ENCODE peak calls at places on chromosomes 2 and 18, in five cellular contexts. O is left cardiac atrium, F is IMR-90, H is cardiac muscle cell, E is GM04503. D is an unnamed sample.

GRCh38 chr18:3036108-3036507 is 23.2 kb upstream of the LPIN2 start:
- DNase-seq in H (no peak), F (no peak), O (no peak), E (no peak), D (no peak)

GRCh38 chr2:101125374-101125773 is 25.8 kb downstream of the TBC1D8 start:
- DNase-seq in O (no peak), E (no peak), F (no peak), H (no peak), D (no peak)

GRCh38 chr18:3037423-3037915 is 24.5 kb upstream of the LPIN2 start:
- DNase-seq in F (peak), E (peak), O (no peak), H (no peak), D (no peak)

GRCh38 chr2:30709516-30709915 is 97.7 kb downstream of the CAPN13 start:
- DNase-seq in H (no peak), E (no peak), F (no peak), O (no peak), D (no peak)

GRCh38 chr2:222707689-222708273 is 36.3 kb downstream of the MOGAT1 start:
- DNase-seq in F (peak), H (no peak), E (no peak), O (no peak), D (no peak)

GRCh38 chr2:72138921-72139381 is 8.7 kb downstream of the CYP26B1 start:
- DNase-seq in F (no peak), O (no peak), E (no peak), H (no peak), D (no peak)

GRCh38 chr2:148914463-148914862 is 39.4 kb downstream of the KIF5C start:
- DNase-seq in E (no peak), F (no peak), O (no peak), H (no peak), D (no peak)

GRCh38 chr18:50862401-50862800 is 16.5 kb upstream of the ME2 start:
- DNase-seq in O (no peak), E (no peak), F (no peak), H (no peak), D (no peak)

GRCh38 chr2:218010838-218011616 is 8.2 kb upstream of the TNS1 start:
- DNase-seq in H (no peak), F (no peak), E (no peak), O (no peak), D (no peak)

GRCh38 chr2:39512941-39513340 is 75.9 kb upstream of the MAP4K3 start:
- DNase-seq in F (peak), O (no peak), E (no peak), H (no peak), D (no peak)

GRCh38 chr2:235935071-235935470 is 233.1 kb downstream of the GBX2 start:
- DNase-seq in E (no peak), F (no peak), O (no peak), H (no peak), D (no peak)

GRCh38 chr18:79512461-79513380 is 117.0 kb downstream of the NFATC1 start:
- DNase-seq in F (no peak), H (no peak), E (no peak), O (no peak), D (no peak)

GRCh38 chr2:238868616-238869292 is 20.9 kb downstream of the TWIST2 start:
- DNase-seq in O (peak), F (peak), E (peak), H (no peak), D (no peak)

GRCh38 chr2:150621800-150622199 is 134.3 kb upstream of the RND3 start:
- DNase-seq in O (no peak), F (peak), H (no peak), E (no peak), D (no peak)

GRCh38 chr2:157726946-157727345 is 98.3 kb upstream of the ACVR1C start:
- DNase-seq in H (peak), O (no peak), F (no peak), E (no peak), D (no peak)

GRCh38 chr2:188765522-188765921 is 208.7 kb upstream of the COL3A1 start:
- DNase-seq in E (no peak), H (peak), F (peak), O (peak), D (no peak)

GRCh38 chr2:127085260-127085666 is 21.7 kb downstream of the BIN1 start:
- DNase-seq in H (peak), O (no peak), F (peak), E (no peak), D (no peak)

GRCh38 chr2:70977605-70978205 is 725 bp upstream of the ANKRD53 start:
- DNase-seq in F (peak), E (peak), H (no peak), O (peak), D (no peak)

GRCh38 chr2:231961349-231962166 is at the start of gene DIS3L2:
- DNase-seq in E (peak), O (peak), F (peak), H (peak), D (peak)

GRCh38 chr18:67854340-67854739 is 337.8 kb upstream of the DSEL start:
- DNase-seq in E (no peak), F (peak), H (no peak), O (no peak), D (no peak)

GRCh38 chr2:175187378-175187777 is 5.9 kb upstream of the ATP5MC3 start:
- DNase-seq in H (peak), E (no peak), O (no peak), F (peak), D (no peak)

GRCh38 chr2:213086566-213086965 is 64.8 kb downstream of the IKZF2 start:
- DNase-seq in F (no peak), O (no peak), H (peak), E (no peak), D (peak)

GRCh38 chr18:21914739-21915319 is 174.2 kb downstream of the MIB1 start:
- DNase-seq in O (no peak), H (peak), F (peak), E (no peak), D (no peak)

GRCh38 chr2:17539993-17540812 is at the start of gene VSNL1:
- DNase-seq in E (no peak), F (peak), H (peak), O (peak), D (no peak)

GRCh38 chr2:108460345-108461037 is 11.5 kb downstream of the GCC2 start:
- DNase-seq in F (no peak), H (no peak), E (no peak), O (no peak), D (no peak)

GRCh38 chr2:41939410-41939775 is 108.4 kb upstream of the PKDCC start:
- DNase-seq in E (no peak), F (no peak), O (no peak), H (no peak), D (no peak)

D was measured in iPS DF 19.7.